ENCODE peak calls at places on chromosome 21, in seven cellular contexts. F is tibial nerve, V is prostate gland, C is body of pancreas, N is transverse colon, D is vagina, G is IMR-90. O is an unnamed sample.

GRCh38 chr21:46349134-46349760 is 25.3 kb downstream of the PCNT start:
- DNase-seq in F (no peak), V (no peak), C (no peak), N (no peak), D (no peak), G (no peak), O (no peak)

GRCh38 chr21:31665397-31665796 is 5.9 kb downstream of the SOD1 start:
- DNase-seq in F (no peak), V (no peak), C (no peak), N (no peak), D (no peak), G (peak; percentile 54), O (no peak)

GRCh38 chr21:35226302-35226701 is 177.2 kb upstream of the RUNX1 start:
- DNase-seq in F (no peak), V (no peak), C (no peak), N (no peak), D (no peak), G (peak; percentile 75), O (no peak)

GRCh38 chr21:46639489-46640386 is 4.3 kb downstream of the PRMT2 start:
- DNase-seq in F (no peak), V (no peak), C (no peak), N (no peak), D (no peak), G (peak; percentile 16), O (no peak)

GRCh38 chr21:35400233-35400939 is 351.3 kb upstream of the RUNX1 start:
- DNase-seq in F (no peak), V (peak; percentile 57), C (peak; percentile 32), N (peak; percentile 32), D (no peak), G (peak; percentile 67), O (peak; percentile 35)

GRCh38 chr21:32044205-32044874 is 171.5 kb downstream of the HUNK start:
- DNase-seq in F (no peak), V (no peak), C (no peak), N (no peak), D (no peak), G (no peak), O (no peak)

GRCh38 chr21:33325222-33326067 is 675 bp downstream of the IFNAR1 start:
- DNase-seq in F (peak; percentile 54), V (peak; percentile 65), C (peak; percentile 73), N (peak; percentile 81), D (no peak), G (peak; percentile 75), O (peak; percentile 47)

GRCh38 chr21:15445327-15445726 is 284.5 kb upstream of the USP25 start:
- DNase-seq in F (no peak), V (no peak), C (no peak), N (no peak), D (no peak), G (no peak), O (no peak)

GRCh38 chr21:31260790-31261189 is 83.3 kb downstream of the TIAM1 start:
- DNase-seq in F (no peak), V (no peak), C (no peak), N (no peak), D (no peak), G (peak; percentile 19), O (no peak)

GRCh38 chr21:46431884-46432488 is 26.7 kb upstream of the DIP2A start:
- DNase-seq in F (no peak), V (no peak), C (no peak), N (no peak), D (no peak), G (no peak), O (no peak)

GRCh38 chr21:22575165-22575584 is 1577.0 kb downstream of the NCAM2 start:
- DNase-seq in F (no peak), V (no peak), C (no peak), N (no peak), D (no peak), G (no peak), O (peak; percentile 23)

GRCh38 chr21:28636988-28637691 is 355.5 kb downstream of the LTN1 start:
- DNase-seq in F (no peak), V (no peak), C (no peak), N (no peak), D (no peak), G (peak; percentile 94), O (peak; percentile 42)

GRCh38 chr21:33380483-33380998 is 22.7 kb upstream of the IFNGR2 start:
- DNase-seq in F (peak; percentile 82), V (peak; percentile 87), C (peak; percentile 84), N (peak; percentile 90), D (no peak), G (peak; percentile 96), O (peak; percentile 89)

GRCh38 chr21:38839683-38840286 is 34.1 kb downstream of the ETS2 start:
- DNase-seq in F (no peak), V (no peak), C (no peak), N (no peak), D (peak; percentile 87), G (peak; percentile 94), O (peak; percentile 72)

GRCh38 chr21:23881783-23882182 is 1725.5 kb downstream of the MRPL39 start:
- DNase-seq in F (no peak), V (no peak), C (no peak), N (no peak), D (no peak), G (no peak), O (no peak)

GRCh38 chr21:29176721-29177120 is 46.3 kb downstream of the MAP3K7CL start:
- DNase-seq in F (no peak), V (no peak), C (no peak), N (no peak), D (no peak), G (no peak), O (no peak)

GRCh38 chr21:17461014-17461413 is 51.8 kb upstream of the CXADR start:
- DNase-seq in F (no peak), V (peak; percentile 41), C (peak; percentile 64), N (no peak), D (no peak), G (peak; percentile 92), O (no peak)

GRCh38 chr21:15444118-15444960 is 285.4 kb upstream of the USP25 start:
- DNase-seq in F (no peak), V (no peak), C (no peak), N (no peak), D (no peak), G (no peak), O (no peak)

GRCh38 chr21:33011462-33011861 is 14.3 kb upstream of the OLIG2 start:
- DNase-seq in F (no peak), V (no peak), C (no peak), N (no peak), D (no peak), G (peak; percentile 75), O (peak; percentile 94)

GRCh38 chr21:45972716-45973474 is 8.7 kb upstream of the COL6A1 start:
- DNase-seq in F (peak; percentile 63), V (no peak), C (peak; percentile 51), N (peak; percentile 52), D (no peak), G (peak; percentile 92), O (no peak)

GRCh38 chr21:46205766-46206162 is 21.5 kb upstream of the SPATC1L start:
- DNase-seq in F (no peak), V (no peak), C (no peak), N (peak; percentile 3), D (no peak), G (no peak), O (no peak)

GRCh38 chr21:14273736-14274538 is 58.0 kb downstream of the RBM11 start:
- DNase-seq in F (no peak), V (peak; percentile 4), C (peak; percentile 64), N (peak; percentile 94), D (no peak), G (no peak), O (no peak)

GRCh38 chr21:33940846-33941245 is 25.2 kb upstream of the ATP5PO start:
- DNase-seq in F (no peak), V (no peak), C (no peak), N (no peak), D (peak; percentile 85), G (peak; percentile 48), O (no peak)

GRCh38 chr21:33839167-33839716 is 76.4 kb downstream of the ATP5PO start:
- DNase-seq in F (no peak), V (no peak), C (no peak), N (no peak), D (no peak), G (no peak), O (no peak)

GRCh38 chr21:38821248-38821647 is 15.5 kb downstream of the ETS2 start:
- DNase-seq in F (no peak), V (no peak), C (no peak), N (peak; percentile 57), D (peak; percentile 64), G (no peak), O (no peak)

GRCh38 chr21:26965567-26966359 is 1.1 kb downstream of the ADAMTS5 start:
- DNase-seq in F (no peak), V (no peak), C (peak; percentile 27), N (peak; percentile 21), D (no peak), G (peak; percentile 12), O (no peak)

GRCh38 chr21:26965091-26965566 is 1.8 kb downstream of the ADAMTS5 start:
- DNase-seq in F (peak; percentile 12), V (no peak), C (no peak), N (no peak), D (no peak), G (no peak), O (no peak)

GRCh38 chr21:26964379-26964778 is 2.5 kb downstream of the ADAMTS5 start:
- DNase-seq in F (peak; percentile 15), V (no peak), C (peak; percentile 17), N (peak; percentile 35), D (no peak), G (peak; percentile 15), O (no peak)

GRCh38 chr21:26966360-26966977 is 419 bp downstream of the ADAMTS5 start:
- DNase-seq in F (no peak), V (no peak), C (no peak), N (no peak), D (no peak), G (peak; percentile 37), O (no peak)

GRCh38 chr21:26966978-26967913 is at the start of gene ADAMTS5:
- DNase-seq in F (no peak), V (peak; percentile 5), C (peak; percentile 19), N (peak; percentile 15), D (no peak), G (peak; percentile 69), O (peak; percentile 84)
- TF ChIP-seq POLR2A in F (no peak), V (no peak), C (no peak), N (peak; percentile 35), D (no peak), G (peak; percentile 65), O (peak; percentile 82)

GRCh38 chr21:42377951-42378340 is 11.6 kb upstream of the TFF1 start:
- DNase-seq in F (no peak), V (no peak), C (no peak), N (peak; percentile 6), D (no peak), G (no peak), O (no peak)
- TF ChIP-seq POLR2A in F (no peak), V (no peak), C (no peak), N (no peak), D (no peak), G (no peak), O (no peak)

GRCh38 chr21:40074198-40074597 is 207.0 kb downstream of the PCP4 start:
- DNase-seq in F (no peak), V (no peak), C (no peak), N (no peak), D (no peak), G (no peak), O (no peak)
- TF ChIP-seq POLR2A in F (no peak), V (no peak), C (no peak), N (no peak), D (no peak), G (no peak), O (no peak)

DNA sequence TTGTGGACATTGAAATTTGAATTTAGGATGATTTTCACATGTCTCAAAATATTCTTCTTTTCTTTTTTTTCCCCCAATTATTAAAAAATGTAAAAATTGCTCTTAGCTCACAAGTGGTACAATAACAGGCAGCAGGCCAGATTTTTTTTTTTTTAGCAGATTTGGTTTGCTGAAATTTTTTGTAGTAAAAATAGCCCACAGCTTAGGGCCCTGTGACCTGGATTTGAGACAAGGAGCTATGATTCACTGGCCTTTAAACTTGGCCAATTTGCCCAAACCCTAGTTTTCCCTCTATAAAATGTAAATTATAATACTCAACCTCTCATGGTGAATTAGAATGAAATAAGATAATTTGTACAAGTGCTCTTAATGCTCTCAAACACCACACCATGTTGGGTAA is 253.8 kb downstream of the DYRK1A start:
- DNase-seq in F (no peak), V (no peak), C (no peak), N (no peak), D (no peak), G (no peak), O (no peak)
- TF ChIP-seq POLR2A in F (no peak), V (no peak), C (no peak), N (no peak), D (no peak), G (no peak), O (no peak)

O was measured in H54.